ENCODE peak calls at places on chromosomes 4 and X, in four cellular contexts. V, W, K and R are unnamed samples.

GRCh38 chrX:129771266-129771995 is 8.3 kb upstream of the SASH3 start:
- DNase-seq in V (peak; percentile 47), W (no peak), K (no peak), R (no peak)

GRCh38 chr4:36328130-36328529 is 46.7 kb downstream of the DTHD1 start:
- DNase-seq in V (no peak), W (no peak), K (no peak), R (no peak)

GRCh38 chrX:45527834-45528233 is 327.2 kb upstream of the DIPK2B start:
- DNase-seq in V (no peak), W (no peak), K (no peak), R (no peak)

GRCh38 chr4:152342293-152342692 is 193.6 kb downstream of the FBXW7 start:
- DNase-seq in V (no peak), W (no peak), K (no peak), R (no peak)

GRCh38 chr4:150033937-150034336 is 44.3 kb upstream of the DCLK2 start:
- DNase-seq in V (no peak), W (peak; percentile 25), K (no peak), R (no peak)

GRCh38 chrX:39439910-39440733 is 638.9 kb downstream of the MID1IP1 start:
- DNase-seq in V (no peak), W (no peak), K (no peak), R (no peak)

GRCh38 chr4:102616661-102617060 is 115.5 kb downstream of the NFKB1 start:
- DNase-seq in V (no peak), W (no peak), K (no peak), R (no peak)

GRCh38 chrX:27675493-27675892 is 85.3 kb downstream of the DCAF8L2 start:
- DNase-seq in V (no peak), W (peak; percentile 78), K (no peak), R (no peak)

GRCh38 chr4:39285853-39286252 is 80.3 kb downstream of the RFC1 start:
- DNase-seq in V (no peak), W (no peak), K (no peak), R (no peak)

GRCh38 chr4:175282407-175282806 is 364.2 kb downstream of the ADAM29 start:
- DNase-seq in V (no peak), W (no peak), K (no peak), R (no peak)

GRCh38 chr4:27239651-27240050 is 379.0 kb downstream of the STIM2 start:
- DNase-seq in V (no peak), W (peak; percentile 19), K (no peak), R (no peak)

GRCh38 chrX:82081027-82081426 is 879.1 kb downstream of the SH3BGRL start:
- DNase-seq in V (no peak), W (no peak), K (no peak), R (no peak)

GRCh38 chr4:37864786-37865185 is 26.1 kb upstream of the TBC1D1 start:
- DNase-seq in V (no peak), W (no peak), K (peak; percentile 24), R (no peak)

GRCh38 chr4:178395798-178396197 is 953.6 kb upstream of the AGA start:
- DNase-seq in V (no peak), W (peak; percentile 0), K (no peak), R (no peak)

GRCh38 chr4:30537462-30537861 is 182.7 kb upstream of the PCDH7 start:
- DNase-seq in V (no peak), W (peak; percentile 84), K (no peak), R (no peak)

GRCh38 chr4:112766422-112766821 is 129.5 kb downstream of the LARP7 start:
- DNase-seq in V (no peak), W (peak; percentile 23), K (no peak), R (no peak)

GRCh38 chrX:132837126-132837525 is 121.3 kb downstream of the HS6ST2 start:
- DNase-seq in V (no peak), W (peak; percentile 68), K (no peak), R (no peak)

GRCh38 chr4:3399277-3400194 is 42.2 kb upstream of the HGFAC start:
- DNase-seq in V (no peak), W (peak; percentile 24), K (no peak), R (no peak)

GRCh38 chr4:2246384-2247127 is 4.6 kb upstream of the HAUS3 start:
- DNase-seq in V (peak; percentile 20), W (no peak), K (peak; percentile 17), R (peak; percentile 13)

GRCh38 chr4:169158860-169159259 is 111.9 kb downstream of the SH3RF1 start:
- DNase-seq in V (no peak), W (no peak), K (no peak), R (no peak)

GRCh38 chrX:19772306-19772705 is 115.1 kb downstream of the SH3KBP1 start:
- DNase-seq in V (no peak), W (no peak), K (no peak), R (no peak)

GRCh38 chr4:147174561-147174960 is 228.9 kb upstream of the TTC29 start:
- DNase-seq in V (no peak), W (no peak), K (no peak), R (no peak)

GRCh38 chrX:10833299-10834169 is 213.1 kb upstream of the MID1 start:
- DNase-seq in V (no peak), W (peak; percentile 73), K (peak; percentile 55), R (no peak)

GRCh38 chr4:32423267-32423666 is 1703.1 kb downstream of the PCDH7 start:
- DNase-seq in V (no peak), W (no peak), K (no peak), R (no peak)

GRCh38 chr4:174681723-174682300 is 147.2 kb downstream of the GLRA3 start:
- DNase-seq in V (no peak), W (peak; percentile 65), K (no peak), R (no peak)

GRCh38 chrX:135625995-135626394 is 87.4 kb upstream of the CT45A1 start:
- DNase-seq in V (no peak), W (peak; percentile 21), K (no peak), R (no peak)

GRCh38 chr4:163693776-163694175 is 199.3 kb downstream of the TMA16 start:
- DNase-seq in V (no peak), W (peak; percentile 89), K (no peak), R (no peak)

GRCh38 chrX:44747317-44747716 is 96.5 kb upstream of the DUSP21 start:
- DNase-seq in V (no peak), W (no peak), K (no peak), R (no peak)

GRCh38 chr4:140309124-140309870 is 64.1 kb upstream of the SCOC start:
- DNase-seq in V (no peak), W (peak; percentile 66), K (no peak), R (no peak)

GRCh38 chrX:99242001-99242400 is 1168.1 kb downstream of the PCDH19 start:
- DNase-seq in V (no peak), W (no peak), K (no peak), R (no peak)

GRCh38 chrX:56789518-56790070 is 60.6 kb downstream of the NBDY start:
- DNase-seq in V (no peak), W (no peak), K (peak; percentile 10), R (no peak)

GRCh38 chrX:56787734-56788152 is 58.7 kb downstream of the NBDY start:
- DNase-seq in V (no peak), W (no peak), K (peak; percentile 14), R (no peak)

GRCh38 chrX:56788717-56789122 is 59.7 kb downstream of the NBDY start:
- DNase-seq in V (no peak), W (peak; percentile 18), K (peak; percentile 41), R (no peak)

GRCh38 chrX:56786889-56787733 is 58.1 kb downstream of the NBDY start:
- DNase-seq in V (no peak), W (no peak), K (no peak), R (no peak)

DNA sequence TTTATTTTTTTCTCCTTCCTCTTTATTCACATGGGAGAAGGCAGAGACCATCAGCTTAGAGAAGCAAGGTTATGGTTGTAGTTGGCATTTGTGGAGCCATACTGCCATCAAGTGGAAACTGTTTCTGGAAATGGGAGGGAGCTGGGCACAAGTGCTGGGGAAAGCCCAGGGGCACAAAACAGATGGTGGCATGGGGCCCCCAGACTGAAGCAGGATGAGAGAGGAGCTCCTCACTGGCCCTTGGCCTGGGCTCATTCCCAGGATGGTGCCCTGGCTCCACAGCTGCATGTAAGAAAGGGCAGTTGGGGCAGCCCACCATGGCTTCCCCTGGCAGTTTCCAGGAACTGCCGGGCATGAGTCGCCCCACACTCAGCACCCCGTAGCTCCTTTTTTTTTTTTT is 59.2 kb downstream of the NBDY start:
- DNase-seq in V (no peak), W (no peak), K (peak; percentile 20), R (no peak)
- TF ChIP-seq CTCF in V (no peak), W (no peak), K (no peak), R (no peak)

DNA sequence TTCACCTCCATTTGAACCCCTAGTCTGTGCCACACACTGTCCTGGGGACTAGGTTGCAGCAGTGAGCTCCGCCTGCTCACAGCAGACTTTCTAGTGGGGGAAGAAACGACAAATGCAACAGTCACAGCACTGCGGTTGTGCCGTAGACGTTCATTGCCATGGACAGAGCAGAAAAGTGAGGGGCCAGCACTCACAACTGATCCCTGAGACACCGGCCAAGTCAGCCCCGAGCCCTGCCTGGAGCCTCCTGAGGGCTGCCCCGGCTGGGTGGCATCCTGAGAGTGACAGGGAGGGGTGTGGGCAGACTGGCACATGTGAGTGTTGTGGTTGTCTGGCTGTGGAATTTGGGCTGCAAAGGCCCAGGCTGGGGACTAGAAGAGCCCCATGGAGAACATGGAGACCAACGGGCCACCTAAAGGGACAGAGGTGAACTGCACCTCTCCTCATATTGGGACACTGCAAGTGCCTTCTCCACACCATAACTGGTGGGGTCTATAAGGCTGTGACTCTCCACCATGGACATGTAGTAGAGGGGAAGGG is 4.6 kb downstream of the DUSP9 start:
- DNase-seq in V (no peak), W (no peak), K (no peak), R (no peak)
- TF ChIP-seq CTCF in V (peak; percentile 18), W (peak; percentile 43), K (no peak), R (no peak)

GRCh38 chrX:114774691-114775090 is 190.8 kb downstream of the HTR2C start:
- DNase-seq in V (no peak), W (no peak), K (no peak), R (no peak)
- TF ChIP-seq CTCF in V (no peak), W (no peak), K (no peak), R (no peak)

GRCh38 chr4:183154701-183155391 is 55.8 kb downstream of the WWC2 start:
- DNase-seq in V (no peak), W (no peak), K (no peak), R (no peak)

GRCh38 chr4:183153190-183153916 is 54.3 kb downstream of the WWC2 start:
- DNase-seq in V (no peak), W (no peak), K (no peak), R (no peak)

GRCh38 chr4:183158062-183158461 is 59.0 kb downstream of the WWC2 start:
- DNase-seq in V (no peak), W (peak; percentile 21), K (no peak), R (no peak)

GRCh38 chr4:183155450-183156184 is 56.6 kb downstream of the WWC2 start:
- DNase-seq in V (no peak), W (no peak), K (no peak), R (no peak)

DNA sequence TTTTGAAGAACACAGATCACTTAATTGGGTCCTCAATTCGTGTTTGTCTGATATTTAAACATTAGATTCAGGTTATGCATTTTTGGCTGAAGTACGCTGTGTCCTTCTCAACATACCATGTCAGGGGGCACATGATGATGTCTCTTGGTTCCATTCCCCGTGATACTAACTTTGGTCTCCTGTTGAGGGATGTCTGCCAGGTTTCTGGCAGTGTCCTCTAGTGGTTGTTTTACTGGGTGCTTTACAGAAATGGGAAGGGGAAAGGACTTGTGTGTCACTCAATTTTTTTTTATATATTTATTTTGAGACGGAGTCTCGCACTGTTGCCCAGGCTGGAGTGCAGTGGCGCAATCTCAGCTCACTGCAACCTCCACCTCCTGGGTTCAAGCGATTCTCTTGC is 58.2 kb downstream of the WWC2 start:
- DNase-seq in V (no peak), W (no peak), K (no peak), R (no peak)
- TF ChIP-seq CTCF in V (no peak), W (no peak), K (no peak), R (no peak)